ENCODE peak calls at places on chromosome 19, in four cellular contexts. G, Z, R and L are unnamed samples.

GRCh38 chr19:46546194-46546896 is 50.7 kb upstream of the PNMA8B start:
- DNase-seq in G (no peak), Z (peak), R (no peak), L (no peak)

GRCh38 chr19:32829345-32829896 is 40.1 kb downstream of the SLC7A9 start:
- DNase-seq in G (no peak), Z (no peak), R (no peak), L (no peak)

GRCh38 chr19:30492581-30492980 is 120.4 kb downstream of the ZNF536 start:
- DNase-seq in G (no peak), Z (no peak), R (no peak), L (no peak)

GRCh38 chr19:30645946-30646577 is 273.9 kb downstream of the ZNF536 start:
- DNase-seq in G (no peak), Z (no peak), R (no peak), L (no peak)

GRCh38 chr19:46015961-46016425 is 6.9 kb downstream of the PGLYRP1 start:
- DNase-seq in G (no peak), Z (no peak), R (no peak), L (no peak)

GRCh38 chr19:6935618-6936017 is 48.2 kb downstream of the ADGRE1 start:
- DNase-seq in G (no peak), Z (no peak), R (no peak), L (no peak)

GRCh38 chr19:49475995-49476880 is 2.2 kb downstream of the FLT3LG start:
- DNase-seq in G (no peak), Z (no peak), R (no peak), L (no peak)

GRCh38 chr19:42121666-42122069 is 10.6 kb downstream of the POU2F2 start:
- DNase-seq in G (peak), Z (peak), R (no peak), L (no peak)

GRCh38 chr19:35949131-35949530 is 13.0 kb downstream of the LRFN3 start:
- DNase-seq in G (no peak), Z (no peak), R (no peak), L (no peak)

GRCh38 chr19:17931532-17932191 is 1.2 kb upstream of the CCDC124 start:
- DNase-seq in G (no peak), Z (no peak), R (no peak), L (no peak)

GRCh38 chr19:17755977-17756670 is 4.8 kb downstream of the FCHO1 start:
- DNase-seq in G (no peak), Z (peak), R (no peak), L (no peak)

GRCh38 chr19:54473071-54473941 is at the start of gene CDC42EP5:
- DNase-seq in G (peak), Z (peak), R (peak), L (peak)

GRCh38 chr19:37997911-37998344 is 90.9 kb downstream of the SIPA1L3 start:
- DNase-seq in G (no peak), Z (peak), R (no peak), L (no peak)

GRCh38 chr19:32372726-32373613 is 27.6 kb downstream of the ZNF507 start:
- DNase-seq in G (no peak), Z (no peak), R (no peak), L (no peak)

GRCh38 chr19:55687281-55688172 is 12.5 kb downstream of the EPN1 start:
- DNase-seq in G (no peak), Z (peak), R (no peak), L (no peak)

GRCh38 chr19:49830766-49831165 is 12.7 kb downstream of the MED25 start:
- DNase-seq in G (no peak), Z (no peak), R (no peak), L (no peak)

GRCh38 chr19:57302020-57302465 is 18.2 kb upstream of the ZNF543 start:
- DNase-seq in G (no peak), Z (peak), R (peak), L (no peak)

GRCh38 chr19:10339977-10340376 is 553 bp upstream of the ICAM3 start:
- DNase-seq in G (no peak), Z (no peak), R (no peak), L (no peak)

GRCh38 chr19:10335149-10336053 is 2.1 kb upstream of the RAVER1 start:
- DNase-seq in G (no peak), Z (no peak), R (no peak), L (no peak)

GRCh38 chr19:10343495-10343894 is 4.1 kb upstream of the ICAM3 start:
- DNase-seq in G (no peak), Z (no peak), R (no peak), L (no peak)

GRCh38 chr19:10338940-10339339 is 484 bp downstream of the ICAM3 start:
- DNase-seq in G (no peak), Z (no peak), R (no peak), L (no peak)

DNA sequence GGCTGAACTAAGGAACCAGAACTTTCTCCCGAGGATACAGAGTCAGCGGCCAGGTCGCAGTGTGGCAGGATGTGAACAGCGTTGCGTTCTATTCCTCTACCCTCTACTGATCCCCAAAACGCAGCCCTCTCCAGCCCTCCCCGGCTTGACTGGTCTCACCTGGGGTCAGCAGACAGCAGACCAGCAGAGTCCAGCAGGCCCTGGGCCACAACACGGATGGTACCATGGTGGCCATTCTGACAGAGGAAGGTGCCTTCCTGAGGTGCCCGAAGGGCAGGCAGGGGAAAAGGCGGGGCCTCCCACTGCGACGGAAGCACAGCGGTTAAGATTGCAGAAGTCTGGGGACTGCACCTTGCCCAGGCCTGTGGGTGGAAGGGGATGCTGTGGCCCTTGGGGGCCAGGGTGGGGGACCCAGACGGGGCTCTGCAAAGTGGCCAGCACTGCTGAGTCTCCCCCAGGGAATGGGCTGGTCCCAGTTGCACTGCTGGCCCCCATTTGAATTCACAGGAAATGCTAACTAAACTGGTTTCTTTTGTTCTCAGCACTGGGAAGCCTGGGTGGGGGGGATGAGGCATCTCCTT is at the start of gene ICAM3:
- DNase-seq in G (no peak), Z (no peak), R (no peak), L (no peak)
- TF ChIP-seq POLR2A in G (no peak), Z (no peak), R (no peak), L (no peak)

GRCh38 chr19:40366697-40367561 is 18.4 kb downstream of the PLD3 start:
- DNase-seq in G (no peak), Z (no peak), R (no peak), L (no peak)
- H3K4me3 ChIP-seq in G (no peak), Z (no peak), R (no peak), L (peak)

GRCh38 chr19:16067205-16067938 is 8.9 kb upstream of the TPM4 start:
- DNase-seq in G (peak), Z (peak), R (no peak), L (no peak)
- TF ChIP-seq POLR2A in G (peak), Z (no peak), R (no peak), L (peak)

GRCh38 chr19:1243768-1244692 is 2.5 kb downstream of the ATP5F1D start:
- DNase-seq in G (peak), Z (peak), R (peak), L (no peak)
- H3K4me3 ChIP-seq in G (no peak), Z (peak), R (no peak), L (peak)

DNA sequence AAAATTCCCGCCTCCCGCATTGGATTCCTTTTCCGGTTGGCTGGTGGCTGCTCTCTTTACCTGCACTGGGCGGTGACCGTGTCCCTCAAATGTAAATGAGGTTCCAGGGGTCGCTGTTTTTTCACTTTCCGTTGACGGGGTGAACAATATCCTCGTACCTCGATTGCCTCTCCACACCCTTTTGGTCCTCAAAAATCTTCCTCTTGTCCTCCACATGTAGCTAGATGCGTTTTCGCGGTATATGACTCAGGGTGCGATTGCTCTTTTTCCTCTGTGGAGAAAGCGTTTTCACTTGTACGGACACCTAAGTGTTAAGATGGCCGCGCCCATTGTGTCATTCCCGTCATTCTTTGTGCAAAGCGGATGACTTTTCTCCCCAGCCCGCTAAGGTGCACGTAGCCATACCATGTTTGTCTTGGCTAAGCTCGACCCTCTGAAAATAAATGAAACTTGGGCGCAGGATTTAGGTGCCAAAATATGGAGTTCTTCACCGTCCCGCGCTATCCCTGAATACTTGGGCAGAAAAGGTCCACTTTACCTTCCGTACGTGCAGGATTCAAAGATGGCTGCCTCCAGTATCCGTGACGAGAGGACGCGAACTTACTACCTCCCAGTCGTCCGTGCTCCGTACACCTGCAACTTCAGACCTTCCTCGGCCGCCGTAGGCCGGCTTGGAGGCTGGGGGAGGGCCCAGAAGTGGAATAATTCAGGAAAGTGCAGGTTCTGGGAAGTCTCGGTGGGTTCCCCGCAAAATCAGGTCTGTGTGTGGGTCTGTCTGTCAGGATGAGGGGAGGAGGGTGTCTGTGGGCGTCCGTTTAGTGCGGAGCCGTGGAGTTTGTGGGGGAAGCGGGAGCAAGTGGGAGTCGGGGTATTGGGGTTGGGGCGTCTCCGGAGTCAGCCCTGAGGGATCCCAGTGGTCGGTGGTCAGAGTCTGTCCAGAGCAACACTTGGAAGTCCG is at the start of gene ZNF613:
- DNase-seq in G (peak), Z (peak), R (peak), L (peak)
- TF ChIP-seq POLR2A in G (no peak), Z (no peak), R (no peak), L (no peak)

DNA sequence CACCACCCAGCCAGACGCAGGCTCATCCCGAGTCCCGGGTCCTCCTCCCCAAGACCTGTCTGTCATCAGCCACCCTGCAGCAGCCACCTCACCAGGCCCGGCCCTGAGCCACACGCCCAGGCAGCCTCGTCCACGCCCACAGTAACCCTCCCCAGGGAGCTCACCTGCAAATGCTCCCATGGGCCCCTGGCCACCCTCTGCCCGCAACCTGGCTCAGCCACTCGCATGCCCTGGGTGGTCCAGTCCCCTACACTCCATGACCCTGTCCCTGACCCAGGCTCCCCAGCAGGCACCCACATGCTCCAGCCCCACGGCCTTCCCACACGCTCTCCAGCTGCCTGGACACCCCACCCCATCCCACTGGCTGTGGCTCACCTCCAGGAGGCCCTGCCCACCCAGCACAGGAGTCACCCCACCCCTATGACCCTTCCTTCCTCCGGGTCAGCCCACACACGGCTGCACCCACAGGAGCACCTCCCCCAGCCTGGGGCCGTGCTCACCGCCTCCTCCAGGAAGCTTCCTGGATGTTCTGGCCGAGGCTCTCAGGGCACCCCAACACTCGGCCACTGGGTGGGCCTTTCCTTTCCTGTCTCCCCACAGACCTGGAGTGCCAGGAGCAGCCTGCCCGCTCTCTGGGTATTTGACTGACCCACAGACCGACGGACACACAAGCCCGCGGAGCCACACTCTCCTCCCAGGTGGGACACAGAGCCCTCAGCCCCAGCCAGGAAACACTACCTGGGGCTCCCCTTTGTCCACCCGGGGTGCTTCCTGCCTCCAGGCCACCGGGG is 3.6 kb downstream of the TMEM259 start:
- DNase-seq in G (no peak), Z (peak), R (no peak), L (no peak)
- H3K4me3 ChIP-seq in G (no peak), Z (no peak), R (no peak), L (peak)